ENCODE peak calls at places on chromosomes 1 and 21, in six cellular contexts. M is K562, C is IMR-90, F is A549, O is HepG2, I is GM12878. W is an unnamed sample.

GRCh38 chr1:223258751-223259177 is 105.2 kb downstream of the SUSD4 start:
- DNase-seq in M (peak), C (peak), F (peak), O (peak), I (no peak), W (no peak)

GRCh38 chr1:76084029-76084627 is 9.6 kb downstream of the ST6GALNAC3 start:
- DNase-seq in M (no peak), C (no peak), F (no peak), O (no peak), I (no peak), W (no peak)

GRCh38 chr21:30936207-30936606 is 54.8 kb upstream of the KRTAP11-1 start:
- DNase-seq in M (no peak), C (no peak), F (no peak), O (no peak), I (no peak), W (no peak)

GRCh38 chr1:62207187-62207586 is 12.5 kb downstream of the L1TD1 start:
- DNase-seq in M (no peak), C (no peak), F (no peak), O (no peak), I (no peak), W (no peak)

GRCh38 chr1:7859406-7859805 is 6.5 kb upstream of the UTS2 start:
- DNase-seq in M (peak), C (no peak), F (no peak), O (no peak), I (no peak), W (no peak)

GRCh38 chr1:236301958-236302335 is 20.2 kb upstream of the ERO1B start:
- DNase-seq in M (no peak), C (no peak), F (no peak), O (no peak), I (no peak), W (no peak)

GRCh38 chr1:1610796-1611597 is 4.3 kb upstream of the MIB2 start:
- DNase-seq in M (no peak), C (no peak), F (no peak), O (no peak), I (no peak), W (no peak)

GRCh38 chr1:89672489-89673183 is 39.7 kb downstream of the LRRC8C start:
- DNase-seq in M (no peak), C (peak), F (peak), O (no peak), I (no peak), W (no peak)

GRCh38 chr1:150256549-150257341 is 829 bp upstream of the CA14 start:
- DNase-seq in M (no peak), C (no peak), F (no peak), O (peak), I (no peak), W (peak)

GRCh38 chr1:118144777-118145176 is 40.3 kb downstream of the SPAG17 start:
- DNase-seq in M (no peak), C (peak), F (no peak), O (no peak), I (no peak), W (no peak)

GRCh38 chr1:118147542-118147941 is 37.5 kb downstream of the SPAG17 start:
- DNase-seq in M (no peak), C (peak), F (no peak), O (no peak), I (no peak), W (no peak)

GRCh38 chr1:118148034-118148433 is 37.0 kb downstream of the SPAG17 start:
- DNase-seq in M (no peak), C (peak), F (no peak), O (no peak), I (no peak), W (no peak)

GRCh38 chr1:118143828-118144227 is 41.2 kb downstream of the SPAG17 start:
- DNase-seq in M (no peak), C (no peak), F (no peak), O (no peak), I (no peak), W (no peak)

DNA sequence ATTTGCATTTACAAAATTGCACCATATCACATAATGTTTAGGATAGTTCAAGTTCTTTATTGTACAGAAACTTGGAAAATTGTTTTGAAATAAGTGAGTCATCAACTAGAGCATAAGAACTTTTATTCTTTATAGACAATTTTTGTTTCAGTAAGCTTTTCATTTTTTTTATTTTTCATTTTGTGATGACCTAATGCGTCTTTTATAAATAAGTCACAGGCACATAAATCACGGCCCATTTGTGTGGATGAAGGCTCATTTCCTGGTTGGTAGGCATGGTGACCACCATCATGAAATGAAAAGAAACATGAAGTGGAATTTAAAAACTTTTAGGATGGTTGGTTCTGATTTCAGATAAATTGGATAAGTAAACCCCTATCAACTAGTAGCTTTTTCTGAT is 39.3 kb downstream of the SPAG17 start:
- DNase-seq in M (no peak), C (peak), F (no peak), O (no peak), I (no peak), W (no peak)
- TF ChIP-seq BHLHE40 in M (no peak), C (no peak), F (no peak), O (no peak), I (no peak), W (no peak)

GRCh38 chr1:11012260-11013159 is at the start of gene TARDBP:
- DNase-seq in M (peak), C (peak), F (peak), O (peak), I (peak), W (peak)

GRCh38 chr1:11013160-11013531 is 692 bp downstream of the TARDBP start:
- DNase-seq in M (no peak), C (peak), F (no peak), O (peak), I (no peak), W (peak)
- TF ChIP-seq BHLHE40 in M (no peak), C (no peak), F (no peak), O (no peak), I (no peak), W (no peak)

GRCh38 chr1:210908257-210908656 is 225.7 kb downstream of the KCNH1 start:
- DNase-seq in M (no peak), C (no peak), F (no peak), O (no peak), I (no peak), W (no peak)
- TF ChIP-seq BHLHE40 in M (no peak), C (no peak), F (no peak), O (no peak), I (no peak), W (no peak)

GRCh38 chr1:190144650-190145049 is 333.0 kb downstream of the BRINP3 start:
- DNase-seq in M (no peak), C (no peak), F (no peak), O (no peak), I (no peak), W (no peak)
- TF ChIP-seq BHLHE40 in M (no peak), C (no peak), F (no peak), O (no peak), I (no peak), W (no peak)

GRCh38 chr1:54940027-54940426 is 40.4 kb upstream of the TMEM61 start:
- DNase-seq in M (no peak), C (peak), F (no peak), O (no peak), I (no peak), W (no peak)

GRCh38 chr1:54937469-54937868 is 43.0 kb upstream of the TMEM61 start:
- DNase-seq in M (no peak), C (peak), F (no peak), O (no peak), I (no peak), W (no peak)

GRCh38 chr1:54936791-54937190 is 43.6 kb upstream of the TMEM61 start:
- DNase-seq in M (no peak), C (no peak), F (no peak), O (no peak), I (no peak), W (no peak)

GRCh38 chr1:54931275-54931805 is 44.3 kb upstream of the DHCR24 start:
- DNase-seq in M (no peak), C (no peak), F (no peak), O (no peak), I (no peak), W (no peak)

DNA sequence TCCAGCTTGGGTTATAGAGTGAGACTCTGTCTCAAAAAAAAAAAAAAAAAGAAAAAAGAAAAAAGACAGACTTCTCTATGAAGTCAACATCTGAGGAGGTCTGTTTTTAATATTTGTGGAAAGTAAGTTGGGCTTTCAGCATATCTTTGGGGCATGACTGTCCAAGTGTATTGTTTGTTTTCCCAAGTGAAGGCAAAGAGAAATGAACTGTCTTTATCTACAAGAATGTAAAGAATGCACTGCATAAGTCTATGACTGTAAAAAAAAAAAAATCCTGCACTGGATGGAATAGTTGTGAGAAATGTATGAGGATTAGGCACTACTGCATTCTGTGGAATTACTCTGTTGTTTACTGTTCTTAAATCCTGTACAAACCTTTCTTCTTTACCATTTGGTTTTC is 45.6 kb upstream of the TMEM61 start:
- DNase-seq in M (no peak), C (peak), F (peak), O (peak), I (no peak), W (no peak)
- TF ChIP-seq BHLHE40 in M (no peak), C (no peak), F (no peak), O (no peak), I (no peak), W (no peak)

GRCh38 chr1:232393010-232393833 is 236.7 kb downstream of the SIPA1L2 start:
- DNase-seq in M (no peak), C (peak), F (no peak), O (no peak), I (no peak), W (no peak)
- TF ChIP-seq BHLHE40 in M (no peak), C (no peak), F (no peak), O (no peak), I (no peak), W (no peak)

GRCh38 chr1:180486092-180486491 is 16.3 kb downstream of the ACBD6 start:
- DNase-seq in M (no peak), C (no peak), F (no peak), O (no peak), I (no peak), W (no peak)
- TF ChIP-seq BHLHE40 in M (no peak), C (no peak), F (no peak), O (no peak), I (no peak), W (no peak)

DNA sequence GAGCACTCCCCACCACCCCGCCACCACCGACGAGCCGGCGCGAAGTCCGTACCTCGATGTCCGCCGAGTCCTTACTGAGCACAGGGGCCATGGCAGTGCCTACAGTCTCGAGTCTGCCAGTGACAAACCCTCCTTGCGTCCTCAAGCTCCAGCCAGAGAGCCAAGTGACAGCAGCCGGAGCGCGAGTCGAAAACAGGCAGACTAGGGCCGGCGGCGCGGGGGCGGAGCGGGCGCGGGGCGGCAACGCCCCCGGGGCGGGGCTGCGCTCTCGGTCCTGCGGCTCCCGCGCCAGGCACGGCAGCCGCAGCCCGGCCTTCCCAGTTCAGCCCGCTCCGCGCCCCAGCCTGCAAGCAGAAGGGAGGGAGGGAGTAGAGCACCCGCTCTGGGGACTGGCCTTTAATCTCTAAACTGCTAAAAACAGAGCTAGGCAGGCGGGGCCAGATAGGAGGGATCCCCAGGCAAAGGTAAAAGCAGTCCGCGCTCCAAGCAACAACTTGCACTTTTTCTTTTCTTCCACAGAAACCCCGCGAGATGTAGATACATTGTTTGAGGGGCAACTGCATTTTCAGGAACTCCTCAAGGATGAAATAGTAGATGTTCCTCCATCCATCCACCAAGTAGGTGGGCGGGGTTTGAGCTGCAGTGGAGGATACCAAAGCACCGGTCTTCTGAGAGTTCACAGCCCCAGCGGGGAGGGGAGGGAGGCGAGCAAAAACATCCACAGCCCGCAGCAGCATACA is at the start of gene DPYD:
- DNase-seq in M (peak), C (peak), F (peak), O (peak), I (peak), W (peak)
- TF ChIP-seq BHLHE40 in M (no peak), C (no peak), F (no peak), O (no peak), I (peak), W (no peak)

GRCh38 chr21:21788591-21788990 is 790.4 kb downstream of the NCAM2 start:
- DNase-seq in M (no peak), C (no peak), F (no peak), O (no peak), I (no peak), W (no peak)
- TF ChIP-seq BHLHE40 in M (no peak), C (no peak), F (no peak), O (no peak), I (no peak), W (no peak)

GRCh38 chr1:109499081-109499480 is 5.2 kb downstream of the CYB561D1 start:
- DNase-seq in M (no peak), C (no peak), F (no peak), O (no peak), I (no peak), W (no peak)

GRCh38 chr1:109497449-109498160 is 3.7 kb downstream of the CYB561D1 start:
- DNase-seq in M (no peak), C (no peak), F (no peak), O (no peak), I (no peak), W (no peak)

GRCh38 chr1:109499661-109500536 is 6.0 kb downstream of the CYB561D1 start:
- DNase-seq in M (peak), C (peak), F (peak), O (peak), I (no peak), W (peak)

GRCh38 chr1:109495738-109496137 is 1.8 kb downstream of the CYB561D1 start:
- DNase-seq in M (no peak), C (no peak), F (no peak), O (no peak), I (no peak), W (no peak)

GRCh38 chr1:109498161-109498801 is 4.4 kb downstream of the CYB561D1 start:
- DNase-seq in M (peak), C (peak), F (peak), O (no peak), I (no peak), W (peak)
- TF ChIP-seq BHLHE40 in M (no peak), C (no peak), F (no peak), O (no peak), I (no peak), W (no peak)

W was measured in HEK293T.